ENCODE peak calls at places on chromosome X, in five cellular contexts. One of them, this sample, is unnamed.

GRCh38 chrX:140343226-140343873 is 161.5 kb downstream of the SOX3 start:
- DNase-seq in AG04450: no peak
- DNase-seq in T-helper 22 cell: no peak
- DNase-seq in iPS DF 6.9: no peak
- DNase-seq in HT-29: peak; percentile 9
- DNase-seq in this sample: no peak

GRCh38 chrX:23845316-23845932 is 62.3 kb downstream of the APOO start:
- DNase-seq in HT-29: peak; percentile 31
- DNase-seq in T-helper 22 cell: no peak
- DNase-seq in AG04450: no peak
- DNase-seq in iPS DF 6.9: no peak
- DNase-seq in this sample: no peak

GRCh38 chrX:24877854-24878650 is 137.7 kb downstream of the ARX start:
- DNase-seq in HT-29: peak; percentile 25
- DNase-seq in iPS DF 6.9: no peak
- DNase-seq in T-helper 22 cell: no peak
- DNase-seq in AG04450: no peak
- DNase-seq in this sample: no peak

GRCh38 chrX:132209527-132209926 is 9.7 kb downstream of the RAP2C start:
- DNase-seq in HT-29: peak; percentile 25
- DNase-seq in AG04450: no peak
- DNase-seq in iPS DF 6.9: no peak
- DNase-seq in T-helper 22 cell: no peak
- DNase-seq in this sample: no peak

GRCh38 chrX:27680726-27681125 is 90.6 kb downstream of the DCAF8L2 start:
- DNase-seq in HT-29: no peak
- DNase-seq in T-helper 22 cell: no peak
- DNase-seq in AG04450: peak; percentile 4
- DNase-seq in iPS DF 6.9: no peak
- DNase-seq in this sample: no peak

GRCh38 chrX:136189222-136189621 is 41.9 kb downstream of the FHL1 start:
- DNase-seq in HT-29: no peak
- DNase-seq in T-helper 22 cell: no peak
- DNase-seq in AG04450: no peak
- DNase-seq in iPS DF 6.9: no peak
- DNase-seq in this sample: no peak

GRCh38 chrX:133229361-133229760 is 11.2 kb upstream of the TFDP3 start:
- DNase-seq in iPS DF 6.9: no peak
- DNase-seq in T-helper 22 cell: no peak
- DNase-seq in HT-29: peak; percentile 55
- DNase-seq in AG04450: no peak
- DNase-seq in this sample: peak; percentile 8

GRCh38 chrX:39869846-39870601 is 227.7 kb downstream of the BCOR start:
- DNase-seq in iPS DF 6.9: no peak
- DNase-seq in HT-29: no peak
- DNase-seq in T-helper 22 cell: peak; percentile 76
- DNase-seq in AG04450: no peak
- DNase-seq in this sample: peak; percentile 38

GRCh38 chrX:31007347-31007746 is 64.5 kb downstream of the FTHL17 start:
- DNase-seq in AG04450: no peak
- DNase-seq in HT-29: no peak
- DNase-seq in iPS DF 6.9: no peak
- DNase-seq in T-helper 22 cell: no peak
- DNase-seq in this sample: no peak

GRCh38 chrX:77412631-77413030 is 34.6 kb upstream of the FGF16 start:
- DNase-seq in T-helper 22 cell: no peak
- DNase-seq in AG04450: no peak
- DNase-seq in HT-29: no peak
- DNase-seq in iPS DF 6.9: no peak
- DNase-seq in this sample: no peak

GRCh38 chrX:106987488-106987887 is 12.5 kb downstream of the MORC4 start:
- DNase-seq in iPS DF 6.9: no peak
- DNase-seq in HT-29: no peak
- DNase-seq in T-helper 22 cell: no peak
- DNase-seq in AG04450: no peak
- DNase-seq in this sample: no peak

GRCh38 chrX:147637190-147637589 is 274.5 kb upstream of the FMR1 start:
- DNase-seq in T-helper 22 cell: no peak
- DNase-seq in HT-29: no peak
- DNase-seq in iPS DF 6.9: no peak
- DNase-seq in AG04450: no peak
- DNase-seq in this sample: no peak

GRCh38 chrX:40468033-40468979 is 112.5 kb upstream of the ATP6AP2 start:
- DNase-seq in iPS DF 6.9: no peak
- DNase-seq in AG04450: no peak
- DNase-seq in T-helper 22 cell: no peak
- DNase-seq in HT-29: peak; percentile 71
- DNase-seq in this sample: peak; percentile 18

GRCh38 chrX:40474205-40474626 is 106.6 kb upstream of the ATP6AP2 start:
- DNase-seq in AG04450: no peak
- DNase-seq in iPS DF 6.9: no peak
- DNase-seq in T-helper 22 cell: no peak
- DNase-seq in HT-29: no peak
- DNase-seq in this sample: no peak

GRCh38 chrX:51148848-51149247 is 183.8 kb upstream of the NUDT10 start:
- DNase-seq in T-helper 22 cell: no peak
- DNase-seq in HT-29: peak; percentile 9
- DNase-seq in iPS DF 6.9: no peak
- DNase-seq in AG04450: no peak
- DNase-seq in this sample: no peak

GRCh38 chrX:136115124-136115908 is 32.0 kb upstream of the FHL1 start:
- DNase-seq in AG04450: no peak
- DNase-seq in T-helper 22 cell: no peak
- DNase-seq in HT-29: no peak
- DNase-seq in iPS DF 6.9: no peak
- DNase-seq in this sample: no peak

GRCh38 chrX:72094894-72095293 is 36.8 kb downstream of the RTL5 start:
- DNase-seq in T-helper 22 cell: peak; percentile 75
- DNase-seq in HT-29: peak; percentile 19
- DNase-seq in AG04450: no peak
- DNase-seq in iPS DF 6.9: no peak
- DNase-seq in this sample: no peak

GRCh38 chrX:31227250-31227649 is 155.4 kb upstream of the FTHL17 start:
- DNase-seq in iPS DF 6.9: no peak
- DNase-seq in T-helper 22 cell: no peak
- DNase-seq in AG04450: no peak
- DNase-seq in HT-29: no peak
- DNase-seq in this sample: no peak

GRCh38 chrX:135893294-135893817 is at the start of the genes CT45A10 and SAGE1:
- DNase-seq in AG04450: no peak
- DNase-seq in iPS DF 6.9: no peak
- DNase-seq in HT-29: no peak
- DNase-seq in T-helper 22 cell: no peak
- DNase-seq in this sample: no peak